ENCODE peak calls at places on chromosomes 13 and 19, in eight cellular contexts. V, P, W, J, I, G, O and Y are unnamed samples.

GRCh38 chr13:48542581-48543341 is 9.9 kb upstream of the RCBTB2 start:
- DNase-seq in O (no peak), I (peak), V (no peak), W (peak), P (peak), G (peak), J (peak), Y (peak)

GRCh38 chr19:53909471-53910169 is 542 bp downstream of the CACNG7 start:
- DNase-seq in G (no peak), V (no peak), J (no peak), P (peak), I (no peak), O (no peak), W (no peak), Y (no peak)

GRCh38 chr13:87376081-87376480 is 295.1 kb upstream of the SLITRK5 start:
- DNase-seq in O (no peak), P (no peak), I (no peak), G (no peak), W (no peak), V (no peak), J (no peak), Y (no peak)

GRCh38 chr19:14450168-14450874 is 17.2 kb downstream of the PKN1 start:
- DNase-seq in O (peak), I (peak), W (no peak), P (peak), J (no peak), G (peak), V (peak), Y (peak)

GRCh38 chr13:23876265-23876664 is 12.9 kb downstream of the MIPEP start:
- DNase-seq in V (no peak), P (no peak), J (peak), W (no peak), I (no peak), G (no peak), O (no peak), Y (no peak)

GRCh38 chr13:32448224-32448623 is 20.3 kb upstream of the N4BP2L1 start:
- DNase-seq in W (no peak), P (no peak), J (no peak), V (no peak), O (no peak), G (no peak), I (no peak), Y (no peak)

GRCh38 chr19:55487884-55488687 is at the start of gene SSC5D:
- DNase-seq in P (peak), W (no peak), V (no peak), O (peak), G (no peak), I (peak), J (no peak), Y (no peak)

GRCh38 chr13:41463823-41464602 is 6.7 kb downstream of the RGCC start:
- DNase-seq in O (peak), J (peak), P (no peak), I (no peak), W (no peak), V (no peak), G (no peak), Y (no peak)

GRCh38 chr19:5806905-5807304 is 2.0 kb downstream of the NRTN start:
- DNase-seq in V (no peak), O (no peak), W (no peak), J (no peak), G (no peak), P (no peak), I (no peak), Y (no peak)

GRCh38 chr13:37011002-37011401 is 10.4 kb downstream of the EXOSC8 start:
- DNase-seq in I (no peak), G (no peak), V (no peak), P (no peak), O (no peak), J (no peak), W (no peak), Y (no peak)

GRCh38 chr13:109383683-109384082 is 402.7 kb downstream of the IRS2 start:
- DNase-seq in I (no peak), G (no peak), V (no peak), P (no peak), J (no peak), W (no peak), O (no peak), Y (no peak)

GRCh38 chr13:87944038-87944437 is 272.9 kb downstream of the SLITRK5 start:
- DNase-seq in W (no peak), J (no peak), V (no peak), G (no peak), P (no peak), I (no peak), O (no peak), Y (no peak)

GRCh38 chr13:103188688-103189326 is 122.6 kb upstream of the SLC10A2 start:
- DNase-seq in I (no peak), P (no peak), W (no peak), G (no peak), O (no peak), J (no peak), V (peak), Y (no peak)

GRCh38 chr19:31318790-31319189 is 30.4 kb downstream of the TSHZ3 start:
- DNase-seq in J (no peak), I (no peak), G (no peak), P (no peak), V (no peak), O (no peak), W (no peak), Y (no peak)

GRCh38 chr19:49862411-49863253 is 4.7 kb downstream of the PNKP start:
- DNase-seq in J (no peak), O (peak), I (peak), W (no peak), P (peak), G (peak), V (no peak), Y (peak)

GRCh38 chr13:75055296-75055695 is 426.7 kb downstream of the TBC1D4 start:
- DNase-seq in V (no peak), I (no peak), O (no peak), W (no peak), J (no peak), P (no peak), G (no peak), Y (no peak)

GRCh38 chr13:75324413-75324940 is 157.5 kb downstream of the TBC1D4 start:
- DNase-seq in W (no peak), I (no peak), G (no peak), V (no peak), P (no peak), J (no peak), O (no peak), Y (no peak)

GRCh38 chr19:56976995-56977906 is 136.7 kb upstream of the PEG3 start:
- DNase-seq in W (no peak), J (no peak), I (peak), V (no peak), P (no peak), O (no peak), G (peak), Y (no peak)

GRCh38 chr19:40560092-40560507 is 16.6 kb upstream of the SHKBP1 start:
- DNase-seq in I (no peak), G (no peak), V (no peak), J (no peak), W (no peak), P (no peak), O (no peak), Y (no peak)

GRCh38 chr13:73224708-73225107 is 165.9 kb downstream of the KLF5 start:
- DNase-seq in G (no peak), V (no peak), W (no peak), J (no peak), P (no peak), I (no peak), O (no peak), Y (no peak)

GRCh38 chr13:73218181-73218580 is 159.4 kb downstream of the KLF5 start:
- DNase-seq in G (no peak), V (no peak), O (no peak), J (no peak), W (no peak), I (no peak), P (no peak), Y (no peak)

GRCh38 chr13:73223372-73223781 is 164.6 kb downstream of the KLF5 start:
- DNase-seq in O (no peak), V (no peak), J (no peak), W (no peak), I (no peak), G (no peak), P (no peak), Y (no peak)

GRCh38 chr13:73222627-73223026 is 163.8 kb downstream of the KLF5 start:
- DNase-seq in V (no peak), I (no peak), J (no peak), O (no peak), P (no peak), G (no peak), W (no peak), Y (no peak)

DNA sequence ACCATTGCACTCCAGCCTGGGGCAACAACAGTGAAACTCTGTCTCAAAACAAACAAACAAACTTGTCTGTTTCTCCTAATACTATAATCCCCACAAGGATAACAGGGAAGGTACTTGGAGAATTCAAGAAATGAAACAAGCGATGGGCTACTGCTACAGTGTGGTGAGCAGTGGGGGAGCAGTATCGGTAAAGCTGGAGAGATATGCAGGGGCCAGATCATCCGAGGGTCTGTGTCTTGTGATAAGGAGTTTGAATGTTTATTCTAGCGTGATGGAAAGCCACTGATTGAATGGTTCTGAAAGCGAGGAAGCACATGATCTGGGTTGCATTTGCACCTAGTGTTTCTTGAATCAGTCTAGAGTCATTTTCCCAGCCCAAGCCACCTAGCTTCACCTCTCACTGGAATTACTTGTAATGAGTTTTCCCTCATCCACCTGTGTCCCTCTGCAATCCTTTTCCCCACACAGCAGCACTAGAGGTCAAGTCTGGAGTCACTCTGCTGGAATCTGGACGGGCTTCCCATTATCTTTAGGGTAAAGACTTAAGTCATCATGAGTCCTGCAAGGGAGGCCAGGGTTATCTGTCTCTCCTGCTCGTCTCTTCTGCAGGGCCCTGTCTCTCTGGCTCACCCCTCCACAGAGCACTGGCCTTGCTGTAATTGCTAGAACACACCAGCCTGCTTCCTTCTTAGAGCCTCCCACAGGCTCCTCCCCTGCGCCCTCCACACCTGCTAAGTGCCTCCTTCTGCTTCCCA is 162.3 kb downstream of the KLF5 start:
- DNase-seq in P (no peak), W (no peak), J (peak), O (no peak), V (no peak), I (no peak), G (no peak), Y (no peak)
- TF ChIP-seq EP300 in P (no peak), W (no peak), J (no peak), O (no peak), V (no peak), I (no peak), G (no peak), Y (no peak)

DNA sequence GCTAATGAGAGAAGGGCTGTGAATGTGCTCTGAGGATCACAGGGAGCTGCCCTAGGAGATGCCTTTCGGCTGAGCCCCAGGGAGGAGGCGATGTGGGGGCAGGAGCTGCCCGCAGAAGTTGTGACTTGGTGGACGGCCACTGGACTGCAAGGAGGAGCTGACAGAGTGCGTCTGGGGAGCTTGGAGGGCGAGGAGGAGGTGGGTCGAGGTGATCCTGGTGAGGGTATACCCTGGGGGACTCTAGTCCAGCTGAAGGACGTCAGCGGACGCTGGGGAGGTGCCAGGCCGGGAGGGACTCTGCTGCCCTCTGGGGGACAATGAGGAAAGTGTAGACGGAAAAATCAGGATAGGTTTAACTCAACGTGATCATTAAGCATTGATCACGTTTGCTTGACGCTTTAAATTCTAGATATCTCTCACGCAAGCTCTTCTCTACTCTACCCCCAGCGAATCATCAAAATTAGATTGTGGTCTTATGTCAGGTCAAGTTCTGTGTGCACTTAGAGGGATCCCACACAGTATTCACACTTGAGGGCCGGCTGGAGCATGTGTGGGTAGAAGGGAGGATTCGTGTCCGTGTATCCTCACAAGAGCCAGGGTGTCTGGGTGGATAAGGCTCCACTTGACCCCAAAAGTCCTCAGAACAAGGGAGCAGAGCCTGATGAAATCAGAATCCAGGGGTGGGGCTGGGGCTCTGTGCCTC is 3.3 kb upstream of the CEACAM7 start:
- DNase-seq in O (peak), G (no peak), I (no peak), J (peak), P (peak), W (peak), V (peak), Y (no peak)
- TF ChIP-seq EP300 in O (no peak), G (no peak), I (no peak), J (no peak), P (no peak), W (no peak), V (no peak), Y (no peak)

GRCh38 chr19:16361926-16362325 is 37.3 kb downstream of the KLF2 start:
- DNase-seq in O (no peak), J (no peak), I (no peak), W (no peak), P (no peak), G (no peak), V (no peak), Y (no peak)
- TF ChIP-seq EP300 in O (no peak), J (no peak), I (no peak), W (no peak), P (no peak), G (no peak), V (no peak), Y (no peak)

GRCh38 chr13:40376296-40376849 is 290.1 kb downstream of the FOXO1 start:
- DNase-seq in G (no peak), J (no peak), V (no peak), P (peak), I (no peak), W (no peak), O (no peak), Y (peak)
- TF ChIP-seq EP300 in G (no peak), J (no peak), V (no peak), P (no peak), I (no peak), W (no peak), O (no peak), Y (no peak)

DNA sequence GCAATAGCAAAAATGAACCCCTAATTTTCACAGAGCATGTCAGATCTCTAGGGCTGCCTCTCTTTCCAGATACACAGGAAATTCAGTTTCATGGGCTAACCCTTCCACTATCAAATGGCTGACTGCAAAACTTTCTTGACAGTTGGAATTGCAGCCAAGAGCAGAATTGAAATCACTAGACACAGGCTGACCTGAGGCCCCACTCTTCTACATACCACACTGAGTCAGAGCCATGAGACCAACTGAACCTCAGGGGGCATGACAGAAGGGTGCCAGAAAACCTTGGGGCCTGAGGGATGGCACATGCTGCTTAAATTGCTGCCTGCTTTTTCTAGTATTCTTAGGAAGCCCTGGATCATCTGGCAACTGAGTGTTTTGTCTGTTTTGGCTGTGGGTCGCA is 1.7 kb upstream of the DLEU7 start:
- DNase-seq in V (no peak), P (no peak), G (no peak), I (no peak), W (no peak), O (no peak), J (no peak), Y (no peak)
- TF ChIP-seq EP300 in V (no peak), P (no peak), G (no peak), I (no peak), W (no peak), O (no peak), J (no peak), Y (no peak)

DNA sequence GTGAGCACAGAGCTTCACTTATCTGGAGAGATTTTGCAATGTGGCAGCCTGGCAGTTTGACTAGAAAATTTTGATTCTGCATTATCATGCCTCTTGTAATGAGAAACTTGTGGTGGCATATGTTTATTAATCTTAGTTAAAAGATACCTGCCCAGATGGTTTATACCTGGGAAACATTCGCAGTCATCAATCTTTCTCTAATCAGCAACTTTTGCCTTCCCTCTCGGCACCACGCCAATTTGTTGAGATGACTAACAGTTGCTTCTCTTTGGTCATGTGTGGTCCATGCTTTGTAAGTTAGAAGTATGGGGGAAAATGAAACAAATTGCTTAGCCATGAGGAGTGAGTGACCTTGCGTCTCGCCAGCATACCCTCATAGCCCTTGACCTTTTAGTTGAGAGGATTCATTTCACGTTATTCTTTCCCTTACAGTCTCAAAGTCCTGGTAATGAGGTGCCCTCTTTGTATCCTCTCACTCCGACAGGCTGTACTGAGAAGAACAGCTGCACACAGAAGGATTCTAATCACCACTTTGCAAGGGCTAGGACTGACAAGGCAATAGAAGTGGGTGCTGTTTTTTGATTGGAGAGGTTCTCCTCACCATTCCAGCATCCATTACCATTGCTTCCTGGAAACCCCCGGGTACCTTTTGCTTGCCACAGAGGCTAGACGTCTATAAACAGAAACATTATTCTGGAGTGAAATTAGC is 201.4 kb downstream of the OXGR1 start:
- DNase-seq in I (no peak), J (no peak), W (no peak), P (no peak), O (no peak), V (no peak), G (no peak), Y (no peak)
- TF ChIP-seq EP300 in I (no peak), J (no peak), W (no peak), P (no peak), O (no peak), V (no peak), G (no peak), Y (no peak)

GRCh38 chr13:106382569-106382968 is 152.9 kb downstream of the EFNB2 start:
- DNase-seq in W (no peak), I (no peak), G (no peak), O (no peak), V (no peak), J (no peak), P (no peak), Y (no peak)
- TF ChIP-seq EP300 in W (no peak), I (no peak), G (no peak), O (no peak), V (no peak), J (no peak), P (no peak), Y (no peak)

GRCh38 chr13:112819816-112820215 is 130.0 kb downstream of the ATP11A start:
- DNase-seq in G (no peak), P (no peak), W (peak), O (no peak), V (no peak), J (no peak), I (no peak), Y (no peak)

GRCh38 chr13:112818698-112819045 is 128.8 kb downstream of the ATP11A start:
- DNase-seq in P (no peak), O (no peak), J (no peak), V (no peak), I (no peak), G (no peak), W (peak), Y (no peak)

GRCh38 chr13:112821340-112822055 is 131.7 kb downstream of the ATP11A start:
- DNase-seq in W (peak), P (no peak), I (no peak), O (no peak), J (no peak), V (no peak), G (no peak), Y (no peak)

GRCh38 chr13:112819111-112819510 is 129.3 kb downstream of the ATP11A start:
- DNase-seq in G (no peak), J (no peak), V (no peak), O (no peak), P (no peak), I (no peak), W (peak), Y (peak)

DNA sequence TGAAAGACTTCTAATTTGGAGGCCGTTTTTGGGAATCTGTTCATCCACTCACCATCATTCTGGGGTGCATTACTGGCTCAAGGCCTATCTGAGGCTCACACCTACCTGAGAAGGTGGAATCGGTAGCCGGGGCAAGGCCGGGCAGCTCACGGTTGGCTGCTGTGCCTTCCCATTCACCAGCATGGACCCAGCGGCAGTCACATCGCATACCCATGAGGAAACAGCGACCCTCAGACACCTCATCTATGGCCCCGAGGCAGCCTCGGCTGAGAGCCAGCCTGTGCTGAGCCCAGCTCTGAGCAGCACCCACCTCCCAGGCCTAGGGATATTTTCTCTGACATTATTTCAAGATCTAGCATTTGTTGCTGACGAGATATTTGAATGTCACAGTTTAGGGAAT is 130.5 kb downstream of the ATP11A start:
- DNase-seq in V (no peak), P (no peak), J (no peak), I (no peak), W (peak), G (no peak), O (no peak), Y (peak)
- TF ChIP-seq EP300 in V (no peak), P (no peak), J (no peak), I (no peak), W (no peak), G (no peak), O (no peak), Y (no peak)